ENCODE peak calls at places on chromosome 13, in seven cellular contexts. P, I, J, R, T, Y and N are unnamed samples.

GRCh38 chr13:73141292-73141771 is 82.5 kb downstream of the KLF5 start:
- DNase-seq in Y (peak; percentile 11), I (no peak), J (no peak), P (no peak), R (no peak), T (no peak), N (peak; percentile 40)

GRCh38 chr13:71513414-71514063 is 353.5 kb downstream of the DACH1 start:
- DNase-seq in J (no peak), R (no peak), P (no peak), T (no peak), Y (no peak), I (no peak), N (no peak)

GRCh38 chr13:106475852-106476251 is 59.6 kb downstream of the EFNB2 start:
- DNase-seq in T (no peak), R (no peak), Y (no peak), J (no peak), P (no peak), I (no peak), N (no peak)

GRCh38 chr13:23876265-23876664 is 12.9 kb downstream of the MIPEP start:
- DNase-seq in I (no peak), P (no peak), R (no peak), J (no peak), Y (no peak), T (peak; percentile 24), N (no peak)

GRCh38 chr13:54536112-54536511 is 1507.5 kb downstream of the OLFM4 start:
- DNase-seq in I (no peak), Y (no peak), J (no peak), T (no peak), R (no peak), P (no peak), N (no peak)

GRCh38 chr13:42875448-42876269 is 94.3 kb downstream of the FAM216B start:
- DNase-seq in R (no peak), T (no peak), J (no peak), I (no peak), Y (peak; percentile 79), P (no peak), N (peak; percentile 60)

GRCh38 chr13:51475727-51476521 is 23.1 kb upstream of the INTS6 start:
- DNase-seq in P (no peak), Y (no peak), I (peak; percentile 13), R (no peak), T (no peak), J (no peak), N (peak; percentile 6)

GRCh38 chr13:102948006-102948405 is 102.2 kb downstream of the ERCC5 start:
- DNase-seq in R (no peak), T (no peak), J (no peak), Y (no peak), I (no peak), P (no peak), N (peak; percentile 3)

GRCh38 chr13:49512578-49512977 is 16.8 kb downstream of the PHF11 start:
- DNase-seq in R (no peak), P (no peak), T (no peak), I (no peak), J (no peak), Y (no peak), N (no peak)

DNA sequence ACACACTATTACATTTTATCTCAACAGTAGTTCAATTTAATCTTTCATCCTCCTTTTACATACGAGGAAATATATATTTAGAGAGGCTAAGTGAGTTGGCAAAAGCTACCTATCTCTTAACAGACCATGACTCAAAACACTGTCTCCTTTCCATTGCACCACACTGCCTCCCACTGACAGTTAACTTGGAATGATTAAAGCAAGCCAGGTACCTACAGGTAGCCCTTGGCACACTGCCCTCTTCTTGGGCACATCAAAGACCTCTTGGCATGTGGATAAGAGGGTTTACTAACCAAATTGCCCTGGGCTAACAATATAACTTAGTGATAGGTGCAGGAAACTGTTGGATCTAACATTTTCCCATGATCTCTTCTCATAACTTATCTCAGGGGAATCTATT is 1.9 kb downstream of the ABHD13 start:
- DNase-seq in I (no peak), J (no peak), Y (no peak), R (no peak), P (no peak), T (peak; percentile 58), N (no peak)
- TF ChIP-seq CTCF in I (no peak), J (no peak), Y (no peak), R (no peak), P (no peak), T (no peak), N (no peak)

DNA sequence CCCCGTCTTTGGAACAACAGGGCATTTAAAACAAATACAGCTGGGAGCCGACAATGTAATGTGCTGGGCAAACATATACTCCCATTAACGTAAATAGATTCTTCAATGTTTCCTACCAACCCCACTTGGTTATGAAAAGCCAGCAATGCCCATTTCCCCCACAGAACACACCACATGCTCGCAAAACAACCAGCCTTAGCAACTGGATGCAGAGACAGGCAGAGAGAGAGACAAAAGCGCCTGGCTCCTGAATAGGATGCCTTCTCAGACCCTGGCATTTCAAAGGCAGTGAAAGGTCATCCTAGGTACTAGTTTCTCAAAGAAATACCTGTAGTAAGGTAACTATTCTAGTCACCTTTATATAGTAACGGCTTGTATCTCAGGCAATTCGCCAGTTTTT is 462.9 kb downstream of the ITGBL1 start:
- DNase-seq in I (no peak), Y (no peak), P (no peak), R (no peak), J (no peak), T (no peak), N (no peak)
- H3K4me3 ChIP-seq in I (no peak overlapping the region), Y (no peak overlapping the region), P (no peak overlapping the region), R (no peak overlapping the region), J (no peak overlapping the region), T (no peak overlapping the region), N (no peak overlapping the region)

DNA sequence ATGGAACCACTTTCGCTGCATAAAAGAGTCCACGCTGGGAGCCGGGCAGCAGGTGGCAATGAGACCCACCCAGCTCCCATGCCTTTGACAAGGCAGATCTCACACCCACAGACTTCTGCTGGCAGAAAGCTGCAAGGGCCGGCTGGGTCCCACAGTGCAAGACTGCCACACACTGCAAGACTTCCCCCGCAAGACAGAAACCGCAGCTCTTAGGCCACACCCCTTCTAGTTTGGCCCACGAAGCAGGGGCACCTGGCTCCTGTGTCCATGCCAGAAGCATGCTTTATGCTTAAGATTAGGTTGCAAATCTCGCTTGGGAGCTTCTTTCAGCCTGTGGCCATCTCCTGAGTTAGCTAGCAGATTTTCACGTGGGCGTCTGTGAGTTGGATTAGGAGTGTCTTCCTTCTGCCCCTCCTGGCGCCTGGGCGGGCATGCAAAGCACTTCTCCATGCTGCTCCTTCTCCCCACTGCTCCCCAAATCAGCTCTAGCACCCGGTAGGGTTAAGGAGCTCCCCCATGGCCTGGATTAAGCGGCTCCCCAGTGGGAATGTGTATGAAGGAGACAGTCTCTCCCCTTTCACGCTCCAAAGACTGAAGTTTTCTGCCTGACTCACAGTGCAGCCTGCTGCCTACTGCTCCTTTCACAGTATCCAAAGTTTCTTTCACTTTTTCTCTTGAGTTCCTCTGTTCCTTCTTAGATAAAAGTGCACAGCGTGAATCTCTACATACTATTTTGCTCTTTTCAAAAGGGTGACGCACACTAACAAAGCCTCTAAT is 17.7 kb downstream of the GPC6 start:
- DNase-seq in Y (peak; percentile 56), R (no peak), J (peak; percentile 41), P (no peak), I (peak; percentile 45), T (no peak), N (peak; percentile 66)
- TF ChIP-seq CTCF in Y (no peak), R (no peak), J (no peak), P (no peak), I (no peak), T (no peak), N (no peak)

GRCh38 chr13:99228737-99229691 is 28.4 kb downstream of the UBAC2 start:
- DNase-seq in T (no peak), R (no peak), P (no peak), I (peak; percentile 54), J (peak; percentile 91), Y (peak; percentile 46), N (peak; percentile 90)
- H3K4me3 ChIP-seq in T (no peak overlapping the region), R (peak overlapping the region; percentile 31), P (no peak overlapping the region), I (peak overlapping the region; percentile 2), J (peak overlapping the region; percentile 49), Y (no peak overlapping the region), N (no peak overlapping the region)

GRCh38 chr13:44739120-44739519 is 163.0 kb upstream of the TSC22D1 start:
- DNase-seq in I (no peak), R (no peak), Y (no peak), J (no peak), P (no peak), T (no peak), N (no peak)
- TF ChIP-seq CTCF in I (no peak), R (no peak), Y (peak; percentile 36), J (no peak), P (no peak), T (no peak), N (no peak)

GRCh38 chr13:79307866-79308298 is 98.2 kb downstream of the RBM26 start:
- DNase-seq in I (peak; percentile 24), T (no peak), R (no peak), P (no peak), Y (peak; percentile 16), J (no peak), N (peak; percentile 11)

GRCh38 chr13:79312456-79312855 is 93.6 kb downstream of the RBM26 start:
- DNase-seq in Y (no peak), P (no peak), T (no peak), R (no peak), J (no peak), I (no peak), N (no peak)

GRCh38 chr13:79307433-79307861 is 98.6 kb downstream of the RBM26 start:
- DNase-seq in R (no peak), I (no peak), J (no peak), P (no peak), T (no peak), Y (no peak), N (no peak)

GRCh38 chr13:79311456-79311855 is 94.6 kb downstream of the RBM26 start:
- DNase-seq in J (no peak), Y (no peak), R (no peak), I (no peak), P (no peak), T (no peak), N (no peak)

GRCh38 chr13:79309690-79310089 is 96.4 kb downstream of the RBM26 start:
- DNase-seq in J (no peak), Y (no peak), R (no peak), P (no peak), T (no peak), I (no peak), N (no peak)
- H3K4me3 ChIP-seq in J (no peak overlapping the region), Y (no peak overlapping the region), R (no peak overlapping the region), P (no peak overlapping the region), T (no peak overlapping the region), I (no peak overlapping the region), N (no peak overlapping the region)

DNA sequence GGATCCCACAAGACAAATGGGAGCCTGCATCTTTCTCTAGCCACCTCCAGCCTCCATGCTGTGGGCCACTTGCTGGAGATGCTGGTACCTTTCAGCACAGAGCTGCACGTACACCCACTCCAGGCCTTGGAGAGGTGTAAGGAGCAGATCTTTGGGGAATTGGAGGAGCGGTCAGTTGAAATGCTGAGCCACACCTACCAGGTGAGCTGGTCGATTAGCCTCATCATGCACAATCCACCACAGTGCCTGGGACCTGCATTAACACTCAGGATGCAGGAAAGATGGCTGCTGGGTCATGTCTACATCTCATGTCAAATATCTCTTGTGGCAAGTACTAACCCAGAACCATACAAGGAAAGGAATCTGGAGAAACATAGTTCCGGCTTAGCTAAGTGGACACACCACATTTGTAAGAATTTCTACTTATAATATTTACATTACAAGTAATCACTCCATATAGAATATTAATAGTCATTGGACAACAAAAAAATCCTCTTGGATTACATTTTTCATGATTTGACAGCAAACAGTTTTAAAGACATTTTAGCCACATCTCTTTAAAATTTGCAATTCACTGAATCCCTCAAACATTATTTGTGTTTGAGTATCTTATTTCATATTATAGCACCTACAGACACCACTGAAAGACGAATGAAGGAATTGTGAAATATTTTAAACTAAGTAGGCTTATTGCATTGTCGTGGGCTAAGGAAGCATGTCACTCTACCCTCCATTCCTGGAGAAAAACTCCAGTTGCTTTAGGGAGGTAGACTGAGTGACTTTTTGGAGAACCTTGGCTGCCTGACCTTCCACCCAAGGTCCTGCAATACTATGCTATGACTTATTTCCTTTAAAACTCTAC is 21.8 kb upstream of the MBNL2 start:
- DNase-seq in Y (no peak), P (no peak), J (no peak), T (no peak), I (no peak), R (no peak), N (no peak)
- TF ChIP-seq CTCF in Y (no peak), P (no peak), J (no peak), T (no peak), I (no peak), R (no peak), N (no peak)